ENCODE peak calls at places on chromosomes 1 and 21, in four cellular contexts. One of them, this sample, is unnamed.

GRCh38 chr1:63817152-63817667 is 43.4 kb downstream of the ROR1 start:
- DNase-seq in Calu3: peak
- DNase-seq in amniotic stem cell: no peak
- DNase-seq in HuH-7.5: peak
- DNase-seq in this sample: no peak

GRCh38 chr1:241413386-241413785 is 56.4 kb upstream of the RGS7 start:
- DNase-seq in Calu3: no peak
- DNase-seq in amniotic stem cell: no peak
- DNase-seq in HuH-7.5: no peak
- DNase-seq in this sample: no peak

GRCh38 chr1:178434360-178434759 is 62.4 kb downstream of the CLEC20A start:
- DNase-seq in Calu3: no peak
- DNase-seq in amniotic stem cell: no peak
- DNase-seq in HuH-7.5: no peak
- DNase-seq in this sample: no peak

GRCh38 chr1:6373961-6374720 is 19.4 kb downstream of the ACOT7 start:
- DNase-seq in Calu3: no peak
- DNase-seq in amniotic stem cell: no peak
- DNase-seq in HuH-7.5: no peak
- DNase-seq in this sample: no peak

GRCh38 chr1:221947731-221948130 is 205.8 kb upstream of the DUSP10 start:
- DNase-seq in Calu3: peak
- DNase-seq in amniotic stem cell: no peak
- DNase-seq in HuH-7.5: no peak
- DNase-seq in this sample: no peak

GRCh38 chr1:14758962-14759361 is 160.5 kb downstream of the KAZN start:
- DNase-seq in Calu3: no peak
- DNase-seq in amniotic stem cell: no peak
- DNase-seq in HuH-7.5: no peak
- DNase-seq in this sample: no peak

GRCh38 chr1:183310753-183311465 is 107.3 kb downstream of the NMNAT2 start:
- DNase-seq in Calu3: no peak
- DNase-seq in amniotic stem cell: no peak
- DNase-seq in HuH-7.5: no peak
- DNase-seq in this sample: peak

GRCh38 chr1:183443025-183443424 is 24.8 kb upstream of the NMNAT2 start:
- DNase-seq in Calu3: no peak
- DNase-seq in amniotic stem cell: no peak
- DNase-seq in HuH-7.5: no peak
- DNase-seq in this sample: no peak

GRCh38 chr1:184112176-184112948 is 60.8 kb downstream of the TSEN15 start:
- DNase-seq in Calu3: no peak
- DNase-seq in amniotic stem cell: no peak
- DNase-seq in HuH-7.5: no peak
- DNase-seq in this sample: no peak

GRCh38 chr21:31414601-31415000 is 70.5 kb upstream of the TIAM1 start:
- DNase-seq in Calu3: no peak
- DNase-seq in amniotic stem cell: no peak
- DNase-seq in HuH-7.5: no peak
- DNase-seq in this sample: no peak

GRCh38 chr21:44817506-44817880 is 369 bp downstream of the SUMO3 start:
- DNase-seq in Calu3: peak
- DNase-seq in amniotic stem cell: peak
- DNase-seq in HuH-7.5: peak
- DNase-seq in this sample: peak

GRCh38 chr21:46081022-46081861 is 16.7 kb upstream of the COL6A2 start:
- DNase-seq in Calu3: no peak
- DNase-seq in amniotic stem cell: no peak
- DNase-seq in HuH-7.5: no peak
- DNase-seq in this sample: peak

GRCh38 chr1:36097693-36098585 is 9.2 kb downstream of the ADPRS start:
- DNase-seq in Calu3: no peak
- DNase-seq in amniotic stem cell: no peak
- DNase-seq in HuH-7.5: no peak
- DNase-seq in this sample: no peak

GRCh38 chr1:44985747-44986359 is 542 bp downstream of the EIF2B3 start:
- DNase-seq in Calu3: no peak
- DNase-seq in amniotic stem cell: no peak
- DNase-seq in HuH-7.5: no peak
- DNase-seq in this sample: no peak

GRCh38 chr1:217048104-217048707 is 325.0 kb upstream of the ESRRG start:
- DNase-seq in Calu3: peak
- DNase-seq in amniotic stem cell: no peak
- DNase-seq in HuH-7.5: peak
- DNase-seq in this sample: no peak

GRCh38 chr1:223670458-223671159 is 5.1 kb upstream of the CAPN8 start:
- DNase-seq in Calu3: peak
- DNase-seq in amniotic stem cell: no peak
- DNase-seq in HuH-7.5: peak
- DNase-seq in this sample: no peak

GRCh38 chr1:41504126-41505035 is 19.9 kb upstream of the EDN2 start:
- DNase-seq in Calu3: peak
- DNase-seq in amniotic stem cell: no peak
- DNase-seq in HuH-7.5: no peak
- DNase-seq in this sample: no peak

GRCh38 chr1:8663915-8664331 is 153.5 kb downstream of the RERE start:
- DNase-seq in Calu3: peak
- DNase-seq in amniotic stem cell: no peak
- DNase-seq in HuH-7.5: no peak
- DNase-seq in this sample: no peak

GRCh38 chr1:170537798-170538503 is 6.0 kb downstream of the GORAB start:
- DNase-seq in Calu3: peak
- DNase-seq in amniotic stem cell: peak
- DNase-seq in HuH-7.5: no peak
- DNase-seq in this sample: no peak

GRCh38 chr1:230074270-230074669 is 7.2 kb downstream of the GALNT2 start:
- DNase-seq in Calu3: no peak
- DNase-seq in amniotic stem cell: no peak
- DNase-seq in HuH-7.5: no peak
- DNase-seq in this sample: no peak

GRCh38 chr1:151574575-151575529 is 34.7 kb downstream of the TUFT1 start:
- DNase-seq in Calu3: no peak
- DNase-seq in amniotic stem cell: peak
- DNase-seq in HuH-7.5: no peak
- DNase-seq in this sample: no peak

GRCh38 chr1:182059936-182060335 is 1.6 kb downstream of the ZNF648 start:
- DNase-seq in Calu3: no peak
- DNase-seq in amniotic stem cell: no peak
- DNase-seq in HuH-7.5: no peak
- DNase-seq in this sample: peak

GRCh38 chr1:203733009-203733863 is 31.7 kb upstream of the LAX1 start:
- DNase-seq in Calu3: no peak
- DNase-seq in amniotic stem cell: no peak
- DNase-seq in HuH-7.5: no peak
- DNase-seq in this sample: no peak

GRCh38 chr21:43574741-43575465 is 84.4 kb downstream of the HSF2BP start:
- DNase-seq in Calu3: no peak
- DNase-seq in amniotic stem cell: no peak
- DNase-seq in HuH-7.5: no peak
- DNase-seq in this sample: no peak

GRCh38 chr21:20971296-20971921 is 26.8 kb upstream of the NCAM2 start:
- DNase-seq in Calu3: peak
- DNase-seq in amniotic stem cell: peak
- DNase-seq in HuH-7.5: peak
- DNase-seq in this sample: no peak

GRCh38 chr1:160219062-160219929 is 14.1 kb downstream of the PEA15 start:
- DNase-seq in Calu3: peak
- DNase-seq in amniotic stem cell: peak
- DNase-seq in HuH-7.5: no peak
- DNase-seq in this sample: no peak

GRCh38 chr1:181086926-181087325 is 1.6 kb upstream of the IER5 start:
- DNase-seq in Calu3: no peak
- DNase-seq in amniotic stem cell: peak
- DNase-seq in HuH-7.5: no peak
- DNase-seq in this sample: no peak

GRCh38 chr1:62117416-62117815 is 77.2 kb upstream of the L1TD1 start:
- DNase-seq in Calu3: no peak
- DNase-seq in amniotic stem cell: no peak
- DNase-seq in HuH-7.5: no peak
- DNase-seq in this sample: no peak

GRCh38 chr1:71228727-71229371 is 148.0 kb upstream of the ZRANB2 start:
- DNase-seq in Calu3: no peak
- DNase-seq in amniotic stem cell: no peak
- DNase-seq in HuH-7.5: no peak
- DNase-seq in this sample: no peak

GRCh38 chr1:248858096-248858890 is 592 bp downstream of the ZNF692 start:
- DNase-seq in Calu3: peak
- DNase-seq in amniotic stem cell: peak
- DNase-seq in HuH-7.5: peak
- DNase-seq in this sample: peak

GRCh38 chr1:197837911-197838310 is 62.6 kb upstream of the DENND1B start:
- DNase-seq in Calu3: peak
- DNase-seq in amniotic stem cell: no peak
- DNase-seq in HuH-7.5: no peak
- DNase-seq in this sample: no peak

GRCh38 chr1:76082084-76082483 is 7.5 kb downstream of the ST6GALNAC3 start:
- DNase-seq in Calu3: no peak
- DNase-seq in amniotic stem cell: no peak
- DNase-seq in HuH-7.5: no peak
- DNase-seq in this sample: no peak

GRCh38 chr1:226223786-226224244 is 351 bp downstream of the MIXL1 start:
- DNase-seq in Calu3: peak
- DNase-seq in amniotic stem cell: no peak
- DNase-seq in HuH-7.5: peak
- DNase-seq in this sample: no peak

GRCh38 chr1:219419860-219420259 is 193.0 kb downstream of the ZC3H11B start:
- DNase-seq in Calu3: peak
- DNase-seq in amniotic stem cell: no peak
- DNase-seq in HuH-7.5: no peak
- DNase-seq in this sample: no peak

GRCh38 chr1:27862671-27863551 is 9.4 kb upstream of the THEMIS2 start:
- DNase-seq in Calu3: no peak
- DNase-seq in amniotic stem cell: peak
- DNase-seq in HuH-7.5: no peak
- DNase-seq in this sample: peak

GRCh38 chr1:162283657-162284056 is 93.0 kb downstream of the SPATA46 start:
- DNase-seq in Calu3: no peak
- DNase-seq in amniotic stem cell: no peak
- DNase-seq in HuH-7.5: no peak
- DNase-seq in this sample: no peak

GRCh38 chr1:160400284-160400645 is at the start of gene VANGL2:
- DNase-seq in Calu3: peak
- DNase-seq in amniotic stem cell: no peak
- DNase-seq in HuH-7.5: peak
- DNase-seq in this sample: peak

This sample was measured in right atrium auricular region.